ENCODE peak calls at places on chromosome 11, in five cellular contexts. Q is stimulated activated CD4-positive, alpha-beta T cell treated with anti-CD3 and anti-CD28 coated beads, Interleukin-12 subunit alpha, Interleukin-12 subunit beta, amount 100 ng/mL, for 24 hours; J is EL; Z is progenitor cell of endocrine pancreas; P is OCI-LY7. M is an unnamed sample.

GRCh38 chr11:109077340-109077927 is 344.6 kb upstream of the C11orf87 start:
- DNase-seq in Q (no peak), J (no peak), Z (no peak), P (no peak), M (no peak)

GRCh38 chr11:66172146-66172545 is 96.3 kb upstream of the RAB1B start:
- DNase-seq in Q (no peak), J (peak), Z (no peak), P (no peak), M (no peak)

GRCh38 chr11:95429376-95429907 is 198.4 kb upstream of the SESN3 start:
- DNase-seq in Q (no peak), J (no peak), Z (no peak), P (no peak), M (no peak)

GRCh38 chr11:96293583-96293982 is 49.4 kb downstream of the MAML2 start:
- DNase-seq in Q (no peak), J (no peak), Z (no peak), P (no peak), M (peak)

GRCh38 chr11:45332486-45332934 is 46.4 kb upstream of the SYT13 start:
- DNase-seq in Q (peak), J (peak), Z (no peak), P (peak), M (peak)

GRCh38 chr11:65403607-65404121 is 17.2 kb downstream of the FRMD8 start:
- DNase-seq in Q (no peak), J (no peak), Z (no peak), P (peak), M (peak)

GRCh38 chr11:61173456-61173855 is 12.2 kb upstream of the VPS37C start:
- DNase-seq in Q (no peak), J (peak), Z (no peak), P (peak), M (peak)

GRCh38 chr11:71250512-71251158 is 1.7 kb downstream of the SHANK2 start:
- DNase-seq in Q (no peak), J (no peak), Z (no peak), P (no peak), M (no peak)

GRCh38 chr11:22304337-22304961 is 33.7 kb upstream of the SLC17A6 start:
- DNase-seq in Q (no peak), J (peak), Z (no peak), P (peak), M (peak)

GRCh38 chr11:59182457-59183151 is 10.7 kb downstream of the DTX4 start:
- DNase-seq in Q (no peak), J (no peak), Z (no peak), P (peak), M (no peak)

GRCh38 chr11:112344040-112344413 is 83.4 kb upstream of the PLET1 start:
- DNase-seq in Q (no peak), J (no peak), Z (no peak), P (no peak), M (no peak)

GRCh38 chr11:10856689-10857603 is 907 bp downstream of the ZBED5 start:
- DNase-seq in Q (no peak), J (peak), Z (no peak), P (peak), M (peak)

GRCh38 chr11:71364176-71364671 is 84.0 kb downstream of the DHCR7 start:
- DNase-seq in Q (no peak), J (no peak), Z (no peak), P (no peak), M (no peak)

GRCh38 chr11:124075841-124076571 is 34.9 kb upstream of the OR10G7 start:
- DNase-seq in Q (no peak), J (no peak), Z (no peak), P (no peak), M (peak)

GRCh38 chr11:7116370-7116769 is 27.6 kb downstream of the RBMXL2 start:
- DNase-seq in Q (no peak), J (no peak), Z (no peak), P (no peak), M (no peak)

GRCh38 chr11:132715041-132715440 is 817.3 kb downstream of the OPCML start:
- DNase-seq in Q (no peak), J (peak), Z (no peak), P (no peak), M (no peak)

GRCh38 chr11:129608711-129609110 is 206.9 kb upstream of the TMEM45B start:
- DNase-seq in Q (no peak), J (no peak), Z (no peak), P (no peak), M (no peak)

GRCh38 chr11:134339756-134340155 is 8.0 kb downstream of the GLB1L2 start:
- DNase-seq in Q (no peak), J (no peak), Z (no peak), P (no peak), M (no peak)